ENCODE peak calls at places on chromosomes 5 and 9, in eight cellular contexts. S, H, Y, A, C, M, E and I are unnamed samples.

GRCh38 chr5:33275921-33276705 is 164.7 kb upstream of the TARS1 start:
- DNase-seq in S (no peak), H (peak; percentile 3), Y (no peak), A (no peak), C (no peak), M (no peak), E (no peak), I (no peak)

GRCh38 chr9:136133191-136133958 is 14.7 kb upstream of the TMEM250 start:
- DNase-seq in S (no peak), H (no peak), Y (peak; percentile 87), A (no peak), C (no peak), M (no peak), E (no peak), I (no peak)

GRCh38 chr5:38816083-38817030 is 29.5 kb upstream of the OSMR start:
- DNase-seq in S (no peak), H (no peak), Y (peak; percentile 34), A (no peak), C (no peak), M (no peak), E (no peak), I (peak; percentile 80)

GRCh38 chr5:170569101-170569500 is 65.3 kb downstream of the KCNIP1 start:
- DNase-seq in S (no peak), H (no peak), Y (no peak), A (no peak), C (no peak), M (no peak), E (no peak), I (no peak)

GRCh38 chr5:110865400-110866094 is 126.7 kb downstream of the SLC25A46 start:
- DNase-seq in S (no peak), H (peak; percentile 41), Y (peak; percentile 87), A (peak; percentile 45), C (no peak), M (no peak), E (no peak), I (no peak)

GRCh38 chr9:107198718-107199117 is 84.4 kb upstream of the RAD23B start:
- DNase-seq in S (no peak), H (no peak), Y (no peak), A (no peak), C (no peak), M (no peak), E (no peak), I (no peak)

GRCh38 chr5:74092761-74093160 is 466.8 kb downstream of the ARHGEF28 start:
- DNase-seq in S (no peak), H (no peak), Y (no peak), A (no peak), C (no peak), M (no peak), E (no peak), I (no peak)

GRCh38 chr9:136309101-136309801 is 5.4 kb upstream of the CCDC187 start:
- DNase-seq in S (no peak), H (no peak), Y (no peak), A (peak; percentile 58), C (no peak), M (no peak), E (peak; percentile 63), I (peak; percentile 71)

GRCh38 chr9:35828716-35829083 is at the start of gene FAM221B:
- DNase-seq in S (no peak), H (no peak), Y (peak; percentile 93), A (no peak), C (peak; percentile 40), M (peak; percentile 78), E (peak; percentile 82), I (peak; percentile 85)

GRCh38 chr5:14781106-14781505 is 90.5 kb downstream of the ANKH start:
- DNase-seq in S (no peak), H (peak; percentile 18), Y (no peak), A (no peak), C (no peak), M (no peak), E (no peak), I (no peak)

GRCh38 chr9:35108946-35109575 is 6.1 kb upstream of the STOML2 start:
- DNase-seq in S (no peak), H (no peak), Y (no peak), A (no peak), C (no peak), M (no peak), E (no peak), I (no peak)

GRCh38 chr5:83265318-83265717 is 188.0 kb downstream of the XRCC4 start:
- DNase-seq in S (no peak), H (peak; percentile 43), Y (no peak), A (no peak), C (no peak), M (no peak), E (no peak), I (no peak)

GRCh38 chr5:120314201-120314600 is 149.9 kb upstream of the PRR16 start:
- DNase-seq in S (no peak), H (peak; percentile 44), Y (no peak), A (no peak), C (no peak), M (no peak), E (no peak), I (no peak)
- TF ChIP-seq CTCF in S (no peak), H (no peak), Y (no peak), A (no peak), C (no peak), M (no peak), E (no peak), I (no peak)

DNA sequence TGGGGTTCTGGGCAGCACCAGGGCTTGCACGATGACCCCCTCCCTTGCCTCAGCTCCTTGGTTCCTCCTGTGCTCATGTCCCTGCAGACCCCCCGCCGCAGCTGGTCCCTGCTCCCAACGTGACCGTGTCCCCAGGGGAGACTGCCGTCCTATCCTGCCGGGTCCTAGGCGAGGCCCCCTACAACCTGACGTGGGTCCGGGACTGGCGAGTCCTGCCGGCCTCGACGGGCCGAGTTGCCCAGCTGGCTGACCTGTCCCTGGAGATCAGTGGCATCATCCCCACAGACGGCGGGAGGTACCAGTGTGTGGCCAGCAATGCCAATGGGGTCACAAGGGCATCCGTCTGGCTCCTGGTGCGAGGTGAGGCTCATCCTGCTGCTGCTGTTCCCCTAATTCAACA is 39.1 kb downstream of the HMCN2 start:
- DNase-seq in S (no peak), H (no peak), Y (no peak), A (no peak), C (no peak), M (no peak), E (peak; percentile 79), I (peak; percentile 61)
- H3K4me1 ChIP-seq in S (peaks cover 45% of the 10 kb centered on the region), H (peaks cover 2% of the 10 kb centered on the region), Y (no peaks in the 10 kb centered on the region), A (no peaks in the 10 kb centered on the region), C (peaks cover 44% of the 10 kb centered on the region), M (no peaks in the 10 kb centered on the region), E (no peaks in the 10 kb centered on the region), I (no peaks in the 10 kb centered on the region)

DNA sequence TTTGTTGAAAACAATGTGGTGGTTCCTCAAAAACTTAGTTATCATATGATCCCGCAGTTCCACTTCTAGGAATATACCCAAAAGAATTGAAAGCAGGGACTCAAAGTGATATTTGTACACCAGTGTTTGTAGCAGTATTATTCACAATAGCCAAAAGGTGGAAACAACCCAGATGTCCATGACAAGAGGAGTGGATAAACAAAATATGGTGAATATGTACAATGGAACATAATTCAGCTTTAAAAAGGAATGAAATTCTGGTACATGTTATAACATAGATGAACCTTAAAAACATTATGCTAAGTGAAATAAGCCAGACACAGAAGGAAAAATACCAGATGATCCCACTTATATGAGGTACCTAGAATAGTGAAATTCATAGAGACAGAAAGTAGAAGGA is 28.9 kb downstream of the IRF1 start:
- DNase-seq in S (no peak), H (no peak), Y (no peak), A (no peak), C (no peak), M (no peak), E (no peak), I (no peak)
- TF ChIP-seq CTCF in S (no peak), H (no peak), Y (no peak), A (no peak), C (no peak), M (no peak), E (no peak), I (no peak)

GRCh38 chr5:178234121-178234752 is 1.6 kb upstream of the PHYKPL start:
- DNase-seq in S (no peak), H (no peak), Y (no peak), A (no peak), C (no peak), M (peak; percentile 52), E (peak; percentile 29), I (peak; percentile 37)
- H3K4me1 ChIP-seq in S (peaks cover 63% of the 10 kb centered on the region), H (peaks cover 9% of the 10 kb centered on the region), Y (peaks cover 9% of the 10 kb centered on the region), A (peaks cover 37% of the 10 kb centered on the region), C (peaks cover 58% of the 10 kb centered on the region), M (peaks cover 48% of the 10 kb centered on the region), E (peaks cover 46% of the 10 kb centered on the region), I (peaks cover 18% of the 10 kb centered on the region)

GRCh38 chr9:130418776-130419175 is 26.0 kb upstream of the ASS1 start:
- DNase-seq in S (no peak), H (no peak), Y (no peak), A (no peak), C (no peak), M (no peak), E (no peak), I (no peak)

GRCh38 chr9:130419521-130420035 is 25.2 kb upstream of the ASS1 start:
- DNase-seq in S (no peak), H (no peak), Y (no peak), A (no peak), C (no peak), M (no peak), E (no peak), I (no peak)

GRCh38 chr9:130414910-130415746 is 29.6 kb upstream of the ASS1 start:
- DNase-seq in S (no peak), H (no peak), Y (no peak), A (no peak), C (no peak), M (no peak), E (no peak), I (no peak)

GRCh38 chr9:130414081-130414731 is 30.6 kb upstream of the ASS1 start:
- DNase-seq in S (no peak), H (no peak), Y (no peak), A (no peak), C (no peak), M (peak; percentile 90), E (no peak), I (no peak)

DNA sequence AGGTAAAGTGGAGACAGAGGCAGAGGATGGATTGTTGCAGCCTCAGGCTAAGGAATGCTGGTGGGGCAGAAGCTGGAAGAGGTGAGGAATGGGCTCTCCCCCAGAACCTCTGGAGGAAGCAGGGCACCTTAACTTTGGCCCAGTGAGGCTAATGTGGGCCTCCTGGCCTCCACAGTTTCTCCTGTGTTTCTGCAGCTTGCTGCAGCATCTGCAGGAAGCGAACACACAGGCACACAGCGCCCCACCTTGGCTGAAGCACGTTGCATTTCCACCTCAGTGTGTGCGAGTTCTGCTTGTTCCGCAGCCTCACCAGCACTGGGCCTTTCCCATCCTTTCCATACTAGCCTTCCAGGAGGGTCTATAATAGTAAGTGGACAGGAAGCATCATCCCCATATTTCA is 27.2 kb upstream of the ASS1 start:
- DNase-seq in S (no peak), H (no peak), Y (peak; percentile 56), A (no peak), C (no peak), M (no peak), E (no peak), I (no peak)
- TF ChIP-seq CTCF in S (no peak), H (no peak), Y (peak; percentile 10), A (peak; percentile 28), C (no peak), M (no peak), E (no peak), I (no peak)